ENCODE peak calls at places on chromosomes 2 and 18, in four cellular contexts. One of them, this sample, is unnamed.

GRCh38 chr2:145235312-145235711 is 715.4 kb upstream of the ZEB2 start:
- DNase-seq in IMR-90: no peak
- DNase-seq in hepatocyte: no peak
- DNase-seq in mesenchymal stem cell: no peak
- DNase-seq in this sample: no peak

GRCh38 chr2:3290655-3291054 is 87.0 kb downstream of the EIPR1 start:
- DNase-seq in IMR-90: no peak
- DNase-seq in hepatocyte: no peak
- DNase-seq in mesenchymal stem cell: no peak
- DNase-seq in this sample: peak; percentile 58

GRCh38 chr2:96963316-96963715 is 23.1 kb downstream of the FAM178B start:
- DNase-seq in IMR-90: no peak
- DNase-seq in hepatocyte: no peak
- DNase-seq in mesenchymal stem cell: no peak
- DNase-seq in this sample: no peak

GRCh38 chr18:61569176-61569892 is 236.1 kb downstream of the CDH20 start:
- DNase-seq in IMR-90: peak; percentile 80
- DNase-seq in hepatocyte: no peak
- DNase-seq in mesenchymal stem cell: peak; percentile 71
- DNase-seq in this sample: peak; percentile 75

GRCh38 chr18:46297621-46298020 is 193.4 kb downstream of the HAUS1 start:
- DNase-seq in IMR-90: no peak
- DNase-seq in hepatocyte: no peak
- DNase-seq in mesenchymal stem cell: no peak
- DNase-seq in this sample: peak; percentile 70

GRCh38 chr2:149451417-149452165 is 121.2 kb downstream of the LYPD6 start:
- DNase-seq in IMR-90: no peak
- DNase-seq in hepatocyte: no peak
- DNase-seq in mesenchymal stem cell: no peak
- DNase-seq in this sample: no peak

GRCh38 chr2:178473931-178474330 is 4.5 kb downstream of the FKBP7 start:
- DNase-seq in IMR-90: peak; percentile 15
- DNase-seq in hepatocyte: no peak
- DNase-seq in mesenchymal stem cell: peak; percentile 2
- DNase-seq in this sample: peak; percentile 69

GRCh38 chr2:150596071-150596470 is 108.6 kb upstream of the RND3 start:
- DNase-seq in IMR-90: peak; percentile 68
- DNase-seq in hepatocyte: no peak
- DNase-seq in mesenchymal stem cell: peak; percentile 24
- DNase-seq in this sample: no peak

GRCh38 chr2:20221169-20221938 is 3.6 kb downstream of the SDC1 start:
- DNase-seq in IMR-90: peak; percentile 73
- DNase-seq in hepatocyte: no peak
- DNase-seq in mesenchymal stem cell: no peak
- DNase-seq in this sample: peak; percentile 90

GRCh38 chr2:73685770-73686438 is 43.7 kb upstream of the NAT8 start:
- DNase-seq in IMR-90: no peak
- DNase-seq in hepatocyte: peak; percentile 54
- DNase-seq in mesenchymal stem cell: no peak
- DNase-seq in this sample: peak; percentile 47

GRCh38 chr18:40006553-40007073 is 1948.4 kb upstream of the PIK3C3 start:
- DNase-seq in IMR-90: no peak
- DNase-seq in hepatocyte: no peak
- DNase-seq in mesenchymal stem cell: no peak
- DNase-seq in this sample: no peak

GRCh38 chr18:61785588-61785987 is 107.2 kb downstream of the RNF152 start:
- DNase-seq in IMR-90: no peak
- DNase-seq in hepatocyte: no peak
- DNase-seq in mesenchymal stem cell: peak; percentile 9
- DNase-seq in this sample: no peak

GRCh38 chr2:38176619-38177021 is 100.7 kb upstream of the CYP1B1 start:
- DNase-seq in IMR-90: peak; percentile 96
- DNase-seq in hepatocyte: no peak
- DNase-seq in mesenchymal stem cell: peak; percentile 79
- DNase-seq in this sample: no peak

GRCh38 chr2:20447437-20448245 is 767 bp downstream of the RHOB start:
- DNase-seq in IMR-90: peak; percentile 41
- DNase-seq in hepatocyte: peak; percentile 60
- DNase-seq in mesenchymal stem cell: peak; percentile 54
- DNase-seq in this sample: peak; percentile 82

GRCh38 chr2:211879323-211879722 is 659.3 kb downstream of the ERBB4 start:
- DNase-seq in IMR-90: peak; percentile 12
- DNase-seq in hepatocyte: no peak
- DNase-seq in mesenchymal stem cell: peak; percentile 31
- DNase-seq in this sample: no peak

GRCh38 chr2:30492619-30493018 is 45.6 kb downstream of the LCLAT1 start:
- DNase-seq in IMR-90: peak; percentile 22
- DNase-seq in hepatocyte: no peak
- DNase-seq in mesenchymal stem cell: no peak
- DNase-seq in this sample: peak; percentile 38

GRCh38 chr2:59322005-59322404 is 1080.9 kb upstream of the FANCL start:
- DNase-seq in IMR-90: no peak
- DNase-seq in hepatocyte: no peak
- DNase-seq in mesenchymal stem cell: no peak
- DNase-seq in this sample: no peak

GRCh38 chr2:226845717-226846116 is 9.9 kb downstream of the RHBDD1 start:
- DNase-seq in IMR-90: no peak
- DNase-seq in hepatocyte: no peak
- DNase-seq in mesenchymal stem cell: no peak
- DNase-seq in this sample: no peak
- H2AFZ ChIP-seq in IMR-90: no peak overlapping the region
- H2AFZ ChIP-seq in hepatocyte: no peak overlapping the region
- H2AFZ ChIP-seq in mesenchymal stem cell: no peak overlapping the region
- H2AFZ ChIP-seq in this sample: no peak overlapping the region

DNA sequence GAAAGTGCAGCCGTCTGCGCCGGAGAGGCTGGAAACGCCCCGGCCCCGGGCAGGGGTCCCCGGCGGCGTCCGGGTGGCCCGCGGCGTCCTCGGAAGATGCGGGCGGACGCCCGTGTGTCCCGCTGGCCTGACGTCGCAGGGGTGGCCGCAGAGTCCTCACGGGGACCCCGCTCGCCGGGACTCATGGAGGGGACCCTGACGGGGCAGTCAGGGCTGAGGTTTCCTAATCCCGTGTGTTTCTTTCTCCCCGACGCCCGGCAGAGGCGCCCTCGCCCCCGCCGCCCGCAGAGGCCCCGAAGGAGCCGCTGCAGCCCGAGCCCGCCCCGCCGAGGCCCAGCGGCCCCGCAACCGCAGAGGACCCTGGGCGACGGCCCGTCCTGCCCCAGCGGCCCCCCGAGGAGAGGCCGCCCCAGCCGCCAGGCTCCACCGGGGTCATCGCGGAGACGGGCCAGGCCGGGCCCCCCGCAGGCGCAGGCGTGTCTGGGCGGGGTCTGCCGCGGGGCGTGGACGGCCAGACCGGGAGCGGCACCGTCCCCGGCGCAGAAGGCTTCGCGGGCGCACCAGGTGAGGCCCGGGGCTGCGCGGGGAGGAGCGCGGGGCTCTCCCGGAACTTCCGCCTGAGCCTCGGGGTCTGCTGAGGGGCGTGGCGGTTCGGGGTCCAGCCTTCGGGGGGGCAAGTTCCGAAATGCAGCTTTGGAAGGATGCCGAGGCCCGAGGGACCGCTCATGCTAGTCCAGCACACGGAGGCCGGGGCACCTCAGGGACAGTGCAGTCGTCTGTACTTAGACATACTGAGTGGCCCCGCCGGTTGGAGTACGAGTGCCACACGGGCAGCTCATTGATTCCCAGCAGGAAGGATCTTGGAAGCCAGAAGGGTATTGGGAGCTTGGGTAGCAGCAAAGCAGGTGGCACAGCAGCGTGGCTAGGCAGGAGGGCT is 60.0 kb downstream of the EMILIN2 start:
- DNase-seq in IMR-90: no peak
- DNase-seq in hepatocyte: peak; percentile 71
- DNase-seq in mesenchymal stem cell: peak; percentile 49
- DNase-seq in this sample: peak; percentile 96
- H2AFZ ChIP-seq in IMR-90: peak overlapping the region; percentile 80
- H2AFZ ChIP-seq in hepatocyte: peak overlapping the region; percentile 99
- H2AFZ ChIP-seq in mesenchymal stem cell: peak overlapping the region; percentile 77
- H2AFZ ChIP-seq in this sample: peak overlapping the region; percentile 76

DNA sequence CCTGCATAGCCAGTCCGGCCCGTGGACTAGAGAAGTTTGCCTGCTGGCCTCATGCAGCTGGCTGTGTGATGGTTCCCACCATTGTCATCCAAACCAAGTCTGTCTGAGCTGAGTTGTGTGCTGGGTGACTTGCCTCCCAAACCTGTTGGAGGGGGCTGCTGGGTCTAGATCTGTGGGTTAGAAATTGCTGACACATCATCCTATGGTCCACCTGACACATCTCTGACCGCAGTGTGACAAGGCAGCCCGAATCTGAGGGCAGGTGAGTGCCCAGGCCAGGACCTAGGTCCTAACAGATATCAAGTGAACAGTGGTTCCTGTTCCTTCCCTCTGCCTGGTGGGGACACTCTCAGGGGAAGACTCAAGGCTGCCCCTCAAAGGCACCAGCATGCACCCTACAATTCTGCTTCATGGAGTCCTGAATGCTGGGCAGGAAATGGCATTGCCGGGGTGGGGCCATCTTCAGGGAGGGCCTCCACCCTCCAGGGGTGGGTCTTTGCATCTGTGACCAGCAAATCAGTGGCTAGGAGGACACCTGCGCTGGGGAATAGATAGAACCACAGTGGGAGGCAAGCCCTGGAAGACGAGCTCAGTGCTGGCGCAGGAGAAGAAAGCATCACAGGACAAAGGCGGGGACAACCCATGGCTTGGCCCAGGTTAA is 117.9 kb upstream of the ID2 start:
- DNase-seq in IMR-90: no peak
- DNase-seq in hepatocyte: no peak
- DNase-seq in mesenchymal stem cell: no peak
- DNase-seq in this sample: no peak
- H2AFZ ChIP-seq in IMR-90: no peak overlapping the region
- H2AFZ ChIP-seq in hepatocyte: no peak overlapping the region
- H2AFZ ChIP-seq in mesenchymal stem cell: no peak overlapping the region
- H2AFZ ChIP-seq in this sample: no peak overlapping the region

DNA sequence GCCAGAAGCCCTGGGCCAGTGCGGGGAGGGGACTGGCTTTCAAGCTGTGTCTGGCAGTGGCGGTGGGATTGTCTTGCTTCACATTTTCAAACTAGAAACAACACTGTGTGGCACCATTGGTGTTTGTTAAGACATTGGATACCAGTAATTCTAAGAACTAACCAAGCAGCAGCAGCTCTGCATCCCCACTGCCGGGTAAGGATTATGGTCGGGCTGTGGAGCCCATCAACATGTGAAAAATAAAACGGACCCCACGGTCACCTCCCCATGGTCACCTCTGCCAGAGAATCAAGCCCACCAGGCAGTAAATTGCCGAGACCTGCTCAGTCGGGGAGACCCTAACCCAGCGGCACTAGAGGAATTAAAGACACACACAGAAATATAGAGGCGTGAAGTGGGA is 65.3 kb downstream of the C18orf63 start:
- DNase-seq in IMR-90: no peak
- DNase-seq in hepatocyte: no peak
- DNase-seq in mesenchymal stem cell: no peak
- DNase-seq in this sample: no peak
- H2AFZ ChIP-seq in IMR-90: no peak overlapping the region
- H2AFZ ChIP-seq in hepatocyte: no peak overlapping the region
- H2AFZ ChIP-seq in mesenchymal stem cell: no peak overlapping the region
- H2AFZ ChIP-seq in this sample: no peak overlapping the region